ENCODE peak calls at places on chromosomes 6 and 20, in ten cellular contexts. P, Z, N, I, J, X, T, S, V and A are unnamed samples.

GRCh38 chr20:57560554-57561355 is at the start of gene PCK1:
- DNase-seq in T (no peak), V (no peak), J (peak; percentile 7), N (peak; percentile 60), I (peak; percentile 80), Z (no peak), X (no peak), P (no peak), S (no peak), A (no peak)

GRCh38 chr20:50855498-50856474 is 60.9 kb downstream of the BCAS4 start:
- DNase-seq in J (no peak), T (no peak), X (no peak), Z (no peak), S (no peak), P (no peak), V (no peak), I (peak; percentile 50), N (peak; percentile 45), A (no peak)

GRCh38 chr6:80438728-80439127 is 332.3 kb downstream of the BCKDHB start:
- DNase-seq in P (peak; percentile 75), S (peak; percentile 59), I (no peak), X (peak; percentile 76), V (no peak), N (no peak), T (no peak), J (peak; percentile 88), Z (no peak), A (peak; percentile 69)

GRCh38 chr20:44364068-44364467 is 8.6 kb downstream of the HNF4A start:
- DNase-seq in T (no peak), J (no peak), S (no peak), N (no peak), P (no peak), X (no peak), I (no peak), Z (no peak), V (no peak), A (no peak)

GRCh38 chr6:22755605-22756004 is 186.2 kb downstream of the HDGFL1 start:
- DNase-seq in N (no peak), X (no peak), I (no peak), Z (no peak), S (no peak), J (no peak), T (no peak), V (no peak), P (no peak), A (no peak)

GRCh38 chr6:69961251-69961650 is 94.9 kb downstream of the COL19A1 start:
- DNase-seq in P (peak; percentile 28), S (no peak), T (no peak), J (no peak), Z (no peak), I (no peak), X (no peak), N (no peak), V (no peak), A (no peak)

GRCh38 chr6:125120054-125120590 is 33.5 kb upstream of the TPD52L1 start:
- DNase-seq in V (no peak), P (no peak), Z (no peak), T (no peak), N (no peak), S (no peak), X (no peak), I (no peak), J (peak; percentile 65), A (no peak)

GRCh38 chr20:48454721-48455490 is 372.9 kb downstream of the PREX1 start:
- DNase-seq in V (no peak), X (no peak), S (no peak), N (no peak), P (no peak), Z (no peak), I (no peak), J (no peak), T (no peak), A (no peak)

GRCh38 chr6:14246876-14247275 is 129.3 kb downstream of the CD83 start:
- DNase-seq in I (no peak), Z (no peak), P (no peak), S (no peak), T (no peak), V (no peak), N (no peak), J (no peak), X (no peak), A (no peak)

GRCh38 chr6:51005779-51006178 is 187.1 kb downstream of the TFAP2B start:
- DNase-seq in P (no peak), V (no peak), J (no peak), S (no peak), T (no peak), I (no peak), X (no peak), Z (no peak), N (no peak), A (no peak)

GRCh38 chr20:53578492-53579222 is 15.0 kb downstream of the ZNF217 start:
- DNase-seq in X (peak; percentile 81), J (peak; percentile 97), P (peak; percentile 48), Z (peak; percentile 86), N (peak; percentile 57), V (peak; percentile 76), I (peak; percentile 47), T (peak; percentile 76), S (peak; percentile 77), A (peak; percentile 48)

GRCh38 chr6:132537977-132538376 is at the start of gene TAAR9:
- DNase-seq in X (no peak), Z (no peak), V (no peak), N (no peak), I (no peak), J (no peak), T (no peak), P (no peak), S (no peak), A (no peak)

GRCh38 chr6:168192195-168192900 is 113.3 kb upstream of the FRMD1 start:
- DNase-seq in J (no peak), V (no peak), Z (no peak), X (no peak), T (no peak), N (no peak), S (no peak), P (no peak), I (peak; percentile 7), A (no peak)

GRCh38 chr6:154466139-154466538 is 44.3 kb downstream of the CNKSR3 start:
- DNase-seq in I (no peak), T (no peak), N (no peak), X (no peak), P (no peak), S (no peak), Z (peak; percentile 63), J (no peak), V (no peak), A (no peak)

GRCh38 chr20:57568960-57569359 is 8.1 kb downstream of the PCK1 start:
- DNase-seq in I (no peak), P (no peak), T (no peak), N (no peak), Z (no peak), V (no peak), X (no peak), J (no peak), S (no peak), A (no peak)

GRCh38 chr20:59772373-59772705 is 161.1 kb downstream of the SYCP2 start:
- DNase-seq in S (no peak), J (no peak), T (no peak), N (no peak), Z (no peak), P (no peak), X (no peak), I (no peak), V (no peak), A (no peak)

DNA sequence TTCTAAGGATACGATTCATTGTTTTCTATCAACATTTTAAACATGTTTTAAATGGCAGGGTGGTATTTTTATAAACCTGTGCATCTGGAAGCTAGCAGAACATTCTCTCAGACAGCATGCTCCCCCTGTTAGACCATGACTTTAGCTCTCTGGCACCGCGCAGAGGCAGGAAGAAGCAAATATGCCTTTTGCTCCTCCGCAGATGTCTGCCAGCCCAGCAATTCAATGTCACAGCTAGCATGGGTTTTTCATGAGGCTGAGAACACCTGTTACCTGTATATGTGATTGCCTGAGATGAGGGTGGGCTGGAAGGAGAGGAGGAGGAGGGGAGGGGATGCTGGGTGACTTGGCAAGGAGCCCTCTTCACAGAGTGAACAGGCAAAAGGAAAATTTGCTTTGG is 6.7 kb downstream of the MTCH1 start:
- DNase-seq in Z (no peak), V (no peak), N (peak; percentile 76), I (peak; percentile 57), T (no peak), S (no peak), X (peak; percentile 18), J (peak; percentile 75), P (no peak), A (no peak)
- TF ChIP-seq CTCF in Z (peak; percentile 70), V (no peak), N (peak; percentile 25), I (peak; percentile 54), T (no peak), S (peak; percentile 75), X (peak; percentile 86), J (peak; percentile 91), P (peak; percentile 90), A (peak; percentile 66)

DNA sequence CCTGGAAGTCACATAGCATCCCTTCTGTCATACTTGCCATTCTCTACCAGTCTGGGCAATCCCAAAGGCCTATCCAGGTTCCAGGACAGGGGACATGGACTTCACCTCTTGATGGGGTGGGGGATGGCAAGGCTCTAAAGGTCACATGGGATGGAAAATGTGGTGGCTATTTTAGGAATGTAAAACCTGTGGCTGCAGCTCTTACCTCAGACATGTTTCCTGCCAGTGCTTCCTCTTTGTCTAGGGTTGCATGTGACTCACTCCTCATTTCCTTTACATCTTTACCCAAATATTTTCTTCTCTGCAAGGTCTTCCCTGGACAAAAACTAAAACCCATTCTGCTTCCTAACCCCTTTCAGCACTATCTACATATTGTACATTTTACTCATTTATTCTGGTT is 135.7 kb downstream of the BTBD3 start:
- DNase-seq in I (no peak), V (peak; percentile 0), X (no peak), S (peak; percentile 24), P (no peak), J (peak; percentile 77), T (peak; percentile 86), Z (no peak), N (no peak), A (no peak)
- H3K4me3 ChIP-seq in I (no peak overlapping the region), V (no peak overlapping the region), X (no peak overlapping the region), S (no peak overlapping the region), P (no peak overlapping the region), J (no peak overlapping the region), T (no peak overlapping the region), Z (no peak overlapping the region), N (no peak overlapping the region), A (no peak overlapping the region)

DNA sequence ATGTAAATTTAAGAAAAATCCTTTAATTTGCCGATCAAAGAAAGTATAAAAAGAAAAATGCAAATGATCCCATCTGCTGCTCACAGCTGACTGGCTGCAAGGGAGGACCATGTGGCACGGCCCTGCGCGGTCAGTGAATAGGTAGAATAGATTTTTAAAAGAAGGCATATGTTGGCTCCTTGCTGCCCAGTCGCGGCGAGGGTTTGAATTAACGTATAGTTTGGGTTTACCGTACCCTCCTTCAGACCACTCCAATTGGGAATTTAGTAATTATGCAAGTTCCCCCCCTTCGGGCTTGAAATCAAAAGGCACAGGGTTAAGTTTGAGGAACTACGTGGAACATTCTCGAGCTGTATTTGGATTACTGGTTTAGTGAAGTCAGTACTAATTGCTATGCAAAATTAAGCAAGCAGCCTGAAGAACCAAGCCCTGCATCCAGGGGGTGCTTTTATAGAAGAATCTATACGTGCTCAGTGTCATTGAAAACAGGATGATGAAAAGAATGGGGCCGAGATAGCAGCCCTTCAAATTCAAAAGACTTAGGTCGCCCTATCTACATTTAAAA is 1.1 kb upstream of the BEND3 start:
- DNase-seq in V (no peak), X (no peak), I (peak; percentile 57), P (no peak), Z (peak; percentile 55), S (no peak), N (peak; percentile 67), J (no peak), T (peak; percentile 51), A (no peak)
- TF ChIP-seq CTCF in V (no peak), X (no peak), I (no peak), P (peak; percentile 20), Z (no peak), S (peak; percentile 37), N (no peak), J (no peak), T (no peak), A (peak; percentile 20)

GRCh38 chr6:49550413-49551125 is at the start of gene C6orf141:
- DNase-seq in I (peak; percentile 31), X (no peak), Z (no peak), S (no peak), J (no peak), V (no peak), P (no peak), N (peak; percentile 41), T (no peak), A (no peak)
- H3K4me3 ChIP-seq in I (peak within 1 kb of the TSS; percentile 48), X (peak within 1 kb of the TSS; percentile 28), Z (peak within 1 kb of the TSS; percentile 23), S (peak within 1 kb of the TSS; percentile 43), J (peak within 1 kb of the TSS; percentile 55), V (peak within 1 kb of the TSS; percentile 57), P (peak within 1 kb of the TSS; percentile 38), N (peak within 1 kb of the TSS; percentile 34), T (no peak within 1 kb of the TSS), A (peak within 1 kb of the TSS; percentile 60)